ENCODE peak calls at places on chromosomes 1 and 21, in eight cellular contexts. G is thoracic aorta, D is spleen, L is PC-9, T is testis, P is GM23248, Z is mesendoderm, I is adrenal gland. M is an unnamed sample. For H3K4me1, the result is how much of the 10 kb centered on the place peaks cover.

GRCh38 chr1:80023366-80023765 is 1016.8 kb upstream of the ADGRL4 start:
- DNase-seq in G (no peak), D (no peak), L (no peak), T (no peak), P (peak), Z (no peak), I (no peak), M (no peak)

GRCh38 chr1:215667796-215668195 is 100.7 kb downstream of the KCTD3 start:
- DNase-seq in G (no peak), D (no peak), L (no peak), T (no peak), P (no peak), Z (no peak), I (no peak), M (no peak)

GRCh38 chr1:31765041-31765467 is 914 bp upstream of the ADGRB2 start:
- DNase-seq in G (no peak), D (no peak), L (no peak), T (peak), P (peak), Z (peak), I (no peak), M (peak)

GRCh38 chr1:89779541-89779940 is 41.3 kb upstream of the LRRC8D start:
- DNase-seq in G (no peak), D (no peak), L (no peak), T (no peak), P (no peak), Z (no peak), I (no peak), M (no peak)

GRCh38 chr1:61839702-61840101 is 97.4 kb downstream of the PATJ start:
- DNase-seq in G (no peak), D (no peak), L (peak), T (no peak), P (peak), Z (no peak), I (no peak), M (no peak)

GRCh38 chr1:30887485-30888315 is 20.9 kb downstream of the SDC3 start:
- DNase-seq in G (no peak), D (no peak), L (no peak), T (no peak), P (peak), Z (peak), I (peak), M (no peak)

GRCh38 chr1:39047374-39048229 is 21.5 kb downstream of the NDUFS5 start:
- DNase-seq in G (peak), D (no peak), L (peak), T (peak), P (peak), Z (peak), I (peak), M (no peak)

GRCh38 chr1:11629626-11630025 is 24.6 kb downstream of the FBXO2 start:
- DNase-seq in G (no peak), D (no peak), L (no peak), T (no peak), P (no peak), Z (no peak), I (no peak), M (peak)

GRCh38 chr1:44854985-44855384 is 11.9 kb upstream of the PTCH2 start:
- DNase-seq in G (no peak), D (no peak), L (no peak), T (no peak), P (no peak), Z (no peak), I (no peak), M (no peak)

GRCh38 chr21:44392185-44392584 is 38.8 kb downstream of the TRPM2 start:
- DNase-seq in G (no peak), D (no peak), L (no peak), T (peak), P (no peak), Z (no peak), I (no peak), M (no peak)

GRCh38 chr1:159921700-159922498 is 3.4 kb downstream of the TAGLN2 start:
- DNase-seq in G (no peak), D (peak), L (no peak), T (no peak), P (peak), Z (no peak), I (no peak), M (peak)

GRCh38 chr1:68811806-68812205 is 314.9 kb upstream of the DEPDC1 start:
- DNase-seq in G (no peak), D (no peak), L (no peak), T (no peak), P (no peak), Z (no peak), I (no peak), M (no peak)

GRCh38 chr1:240004086-240004749 is 87.5 kb upstream of the FMN2 start:
- DNase-seq in G (no peak), D (no peak), L (no peak), T (peak), P (peak), Z (peak), I (peak), M (peak)

GRCh38 chr1:192491804-192492554 is 83.6 kb upstream of the RGS1 start:
- DNase-seq in G (no peak), D (no peak), L (no peak), T (no peak), P (peak), Z (no peak), I (no peak), M (no peak)

GRCh38 chr1:219385786-219386427 is 212.2 kb downstream of the LYPLAL1 start:
- DNase-seq in G (no peak), D (no peak), L (peak), T (peak), P (peak), Z (peak), I (peak), M (peak)

GRCh38 chr1:93937997-93938396 is 28.8 kb upstream of the GCLM start:
- DNase-seq in G (no peak), D (no peak), L (no peak), T (no peak), P (no peak), Z (no peak), I (no peak), M (no peak)

GRCh38 chr1:24830680-24831272 is 85.5 kb downstream of the CLIC4 start:
- DNase-seq in G (no peak), D (no peak), L (peak), T (no peak), P (peak), Z (peak), I (no peak), M (no peak)

GRCh38 chr21:35010450-35010849 is 38.7 kb downstream of the RUNX1 start:
- DNase-seq in G (no peak), D (no peak), L (no peak), T (no peak), P (no peak), Z (no peak), I (no peak), M (no peak)

GRCh38 chr1:3546048-3546384 is 65.3 kb downstream of the MEGF6 start:
- DNase-seq in G (no peak), D (no peak), L (no peak), T (no peak), P (no peak), Z (no peak), I (no peak), M (no peak)

GRCh38 chr1:3547055-3548005 is 64.0 kb downstream of the MEGF6 start:
- DNase-seq in G (no peak), D (no peak), L (peak), T (no peak), P (no peak), Z (peak), I (no peak), M (no peak)

GRCh38 chr1:3544050-3544977 is 67.0 kb downstream of the MEGF6 start:
- DNase-seq in G (no peak), D (no peak), L (no peak), T (no peak), P (no peak), Z (no peak), I (no peak), M (no peak)

GRCh38 chr1:3543076-3544049 is 67.9 kb downstream of the MEGF6 start:
- DNase-seq in G (peak), D (no peak), L (peak), T (peak), P (peak), Z (peak), I (peak), M (no peak)

DNA sequence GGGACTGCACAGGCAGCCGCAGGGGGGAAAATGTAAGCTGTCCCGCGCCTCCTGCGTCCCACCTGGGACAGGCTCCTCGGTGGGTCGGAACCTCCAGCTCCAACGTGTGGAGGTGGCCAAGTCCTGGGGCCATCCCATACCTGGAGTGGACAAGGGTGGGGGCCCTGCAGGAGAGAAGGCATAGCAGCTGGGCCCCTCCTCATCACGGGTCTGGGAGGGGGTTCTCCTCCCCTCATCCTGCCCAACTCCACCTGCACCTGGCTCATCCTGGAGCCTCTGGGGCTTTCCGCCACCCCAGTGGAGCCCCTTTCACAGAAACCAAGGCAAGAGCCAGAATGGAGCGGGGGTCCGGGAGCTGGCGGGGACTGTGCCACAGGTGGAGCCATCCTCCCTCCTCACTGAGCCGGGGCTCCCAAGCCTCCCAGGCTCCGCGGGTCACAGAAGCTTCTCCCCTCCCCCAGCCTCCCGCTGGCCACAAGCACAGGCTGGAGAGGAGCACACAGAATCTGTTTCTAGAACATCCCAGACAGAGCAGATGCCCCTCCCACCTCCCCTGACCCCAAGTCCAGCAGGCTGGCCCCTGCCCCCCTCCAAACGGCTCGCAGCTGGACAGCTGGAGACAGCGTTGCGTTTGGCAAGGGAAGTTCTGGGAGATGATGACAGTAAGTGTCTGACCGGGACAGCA is 65.8 kb downstream of the MEGF6 start:
- DNase-seq in G (no peak), D (no peak), L (no peak), T (peak), P (no peak), Z (no peak), I (peak), M (no peak)
- H3K4me1 ChIP-seq in G (half or more), D (under half), L (half or more), T (under half), P (under half), Z (under half), I (under half), M (under half)

DNA sequence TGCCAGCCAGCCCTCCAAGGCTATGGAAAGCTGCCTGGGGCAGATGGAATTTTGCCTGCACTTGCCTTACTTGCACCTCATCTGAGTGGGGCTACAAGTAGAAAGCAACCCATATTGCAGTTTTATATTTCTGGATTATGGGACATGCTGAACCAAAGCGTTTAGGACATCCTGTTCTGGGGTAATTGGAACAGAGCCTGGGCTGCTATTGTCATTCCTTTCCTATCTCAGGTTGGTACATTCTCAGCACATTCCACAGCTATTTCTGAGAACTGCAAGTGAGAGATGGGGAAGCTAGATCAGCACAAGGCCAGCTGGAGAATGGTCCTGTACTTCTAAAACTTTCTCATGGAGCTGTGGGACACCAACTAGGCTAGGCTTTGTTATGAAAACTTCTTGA is 713.8 kb downstream of the KCNT2 start:
- DNase-seq in G (peak), D (no peak), L (no peak), T (peak), P (no peak), Z (peak), I (peak), M (no peak)
- H3K4me1 ChIP-seq in G (under half), D (under half), L (under half), T (under half), P (under half), Z (under half), I (under half), M (under half)

DNA sequence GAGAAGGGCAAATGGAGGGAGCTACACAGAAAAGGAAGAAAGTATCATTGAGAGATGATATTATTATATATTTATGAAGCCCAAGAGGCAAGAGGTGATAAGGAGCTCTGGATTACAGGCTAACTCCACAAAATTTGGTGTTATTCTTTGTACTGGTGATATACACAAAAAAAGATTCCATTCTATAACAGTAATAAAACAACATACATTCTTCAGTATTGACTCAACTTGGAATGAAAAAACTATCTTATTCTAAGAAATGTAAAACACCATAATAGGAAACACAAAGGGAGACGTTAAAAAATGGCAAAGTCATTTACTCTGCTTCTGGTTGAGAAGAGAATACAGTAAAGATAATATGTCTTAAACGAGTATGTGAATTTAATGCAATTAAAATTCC is 99.4 kb downstream of the TEX35 start:
- DNase-seq in G (no peak), D (no peak), L (no peak), T (no peak), P (peak), Z (no peak), I (no peak), M (no peak)
- H3K4me1 ChIP-seq in G (under half), D (under half), L (under half), T (under half), P (half or more), Z (under half), I (under half), M (under half)

DNA sequence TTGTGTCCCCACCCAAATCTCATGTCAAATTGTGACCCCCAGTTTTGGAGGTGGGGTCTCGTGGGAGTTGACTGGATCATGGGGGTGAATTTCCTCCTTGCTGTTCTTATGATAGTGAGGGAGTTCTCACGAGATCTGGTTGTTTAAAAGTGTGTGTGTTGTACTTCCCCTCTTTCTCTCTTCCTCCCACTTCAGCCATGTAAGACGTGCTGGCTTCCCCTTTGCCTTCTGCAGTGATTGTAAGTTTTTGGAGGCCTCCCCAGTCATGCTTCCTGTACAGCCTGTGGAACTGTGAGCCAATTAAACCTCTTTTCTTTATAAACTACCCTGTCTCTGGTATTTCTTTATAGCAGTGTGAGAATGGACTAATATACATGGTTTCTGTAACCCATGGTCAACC is 64.7 kb downstream of the RHOU start:
- DNase-seq in G (no peak), D (no peak), L (no peak), T (no peak), P (no peak), Z (no peak), I (no peak), M (no peak)
- H3K4me1 ChIP-seq in G (under half), D (under half), L (under half), T (under half), P (under half), Z (under half), I (under half), M (under half)

GRCh38 chr1:2004867-2005266 is 1.3 kb upstream of the CFAP74 start:
- DNase-seq in G (no peak), D (no peak), L (no peak), T (no peak), P (no peak), Z (no peak), I (no peak), M (no peak)
- H3K4me1 ChIP-seq in G (under half), D (under half), L (under half), T (under half), P (under half), Z (under half), I (under half), M (under half)

GRCh38 chr1:41486892-41487728 is 2.6 kb upstream of the EDN2 start:
- DNase-seq in G (no peak), D (peak), L (no peak), T (no peak), P (no peak), Z (peak), I (no peak), M (no peak)
- H3K4me1 ChIP-seq in G (under half), D (under half), L (under half), T (under half), P (under half), Z (under half), I (under half), M (under half)

M was measured in BE2C.